ENCODE peak calls at places on chromosomes 13 and 19, in five cellular contexts. One of them, this sample, is unnamed.

GRCh38 chr13:44050450-44051063 is 170.9 kb downstream of the LACC1 start:
- DNase-seq in heart left ventricle: no peak
- DNase-seq in aorta: no peak
- DNase-seq in CD8-positive, alpha-beta T cell: no peak
- DNase-seq in thoracic aorta: no peak
- DNase-seq in this sample: no peak

GRCh38 chr19:53290758-53291549 is 23.4 kb upstream of the VN1R4 start:
- DNase-seq in aorta: no peak
- DNase-seq in CD8-positive, alpha-beta T cell: no peak
- DNase-seq in heart left ventricle: no peak
- DNase-seq in thoracic aorta: no peak
- DNase-seq in this sample: no peak

GRCh38 chr13:67138937-67139336 is 91.2 kb downstream of the PCDH9 start:
- DNase-seq in heart left ventricle: no peak
- DNase-seq in CD8-positive, alpha-beta T cell: no peak
- DNase-seq in thoracic aorta: no peak
- DNase-seq in aorta: no peak
- DNase-seq in this sample: no peak

GRCh38 chr13:108595416-108596257 is 33.8 kb upstream of the MYO16 start:
- DNase-seq in thoracic aorta: no peak
- DNase-seq in heart left ventricle: no peak
- DNase-seq in CD8-positive, alpha-beta T cell: no peak
- DNase-seq in aorta: no peak
- DNase-seq in this sample: no peak

GRCh38 chr19:11373166-11373884 is 1.1 kb upstream of the SWSAP1 start:
- DNase-seq in aorta: no peak
- DNase-seq in thoracic aorta: no peak
- DNase-seq in CD8-positive, alpha-beta T cell: no peak
- DNase-seq in heart left ventricle: no peak
- DNase-seq in this sample: no peak

GRCh38 chr13:41756198-41756885 is 204.6 kb downstream of the VWA8 start:
- DNase-seq in CD8-positive, alpha-beta T cell: no peak
- DNase-seq in heart left ventricle: no peak
- DNase-seq in thoracic aorta: no peak
- DNase-seq in aorta: no peak
- DNase-seq in this sample: no peak

GRCh38 chr13:110134801-110135200 is 172.2 kb downstream of the COL4A1 start:
- DNase-seq in thoracic aorta: no peak
- DNase-seq in CD8-positive, alpha-beta T cell: no peak
- DNase-seq in aorta: no peak
- DNase-seq in heart left ventricle: no peak
- DNase-seq in this sample: no peak

GRCh38 chr19:42436006-42436405 is 6.7 kb downstream of the CXCL17 start:
- DNase-seq in heart left ventricle: no peak
- DNase-seq in aorta: no peak
- DNase-seq in thoracic aorta: no peak
- DNase-seq in CD8-positive, alpha-beta T cell: no peak
- DNase-seq in this sample: no peak

GRCh38 chr19:2550431-2551171 is 74.7 kb downstream of the GADD45B start:
- DNase-seq in CD8-positive, alpha-beta T cell: no peak
- DNase-seq in thoracic aorta: no peak
- DNase-seq in heart left ventricle: no peak
- DNase-seq in aorta: peak; percentile 48
- DNase-seq in this sample: no peak

GRCh38 chr19:49243129-49243528 is 81.9 kb downstream of the SLC6A16 start:
- DNase-seq in heart left ventricle: no peak
- DNase-seq in CD8-positive, alpha-beta T cell: no peak
- DNase-seq in aorta: no peak
- DNase-seq in thoracic aorta: no peak
- DNase-seq in this sample: no peak

GRCh38 chr19:50300814-50301606 is 28.2 kb downstream of the KCNC3 start:
- DNase-seq in thoracic aorta: no peak
- DNase-seq in aorta: no peak
- DNase-seq in heart left ventricle: no peak
- DNase-seq in CD8-positive, alpha-beta T cell: no peak
- DNase-seq in this sample: no peak

GRCh38 chr13:110116072-110116487 is 190.9 kb downstream of the COL4A1 start:
- DNase-seq in thoracic aorta: no peak
- DNase-seq in CD8-positive, alpha-beta T cell: no peak
- DNase-seq in heart left ventricle: no peak
- DNase-seq in aorta: peak; percentile 69
- DNase-seq in this sample: peak; percentile 38

GRCh38 chr19:29323972-29324680 is 111.2 kb upstream of the UQCRFS1 start:
- DNase-seq in heart left ventricle: no peak
- DNase-seq in CD8-positive, alpha-beta T cell: no peak
- DNase-seq in thoracic aorta: no peak
- DNase-seq in aorta: no peak
- DNase-seq in this sample: no peak
- H3K4me1 ChIP-seq in heart left ventricle: no peaks in the 10 kb centered on the region
- H3K4me1 ChIP-seq in CD8-positive, alpha-beta T cell: no peaks in the 10 kb centered on the region
- H3K4me1 ChIP-seq in thoracic aorta: no peaks in the 10 kb centered on the region
- H3K4me1 ChIP-seq in aorta: no peaks in the 10 kb centered on the region
- H3K4me1 ChIP-seq in this sample: no peaks in the 10 kb centered on the region

GRCh38 chr19:57643734-57644133 is 10.8 kb downstream of the ZNF211 start:
- DNase-seq in heart left ventricle: no peak
- DNase-seq in CD8-positive, alpha-beta T cell: no peak
- DNase-seq in thoracic aorta: no peak
- DNase-seq in aorta: no peak
- DNase-seq in this sample: no peak
- H3K9me3 ChIP-seq in heart left ventricle: peaks cover 9% of the 10 kb centered on the region
- H3K9me3 ChIP-seq in CD8-positive, alpha-beta T cell: peaks cover 49% of the 10 kb centered on the region
- H3K9me3 ChIP-seq in thoracic aorta: peaks cover 57% of the 10 kb centered on the region
- H3K9me3 ChIP-seq in aorta: peaks cover 45% of the 10 kb centered on the region
- H3K9me3 ChIP-seq in this sample: peaks cover 34% of the 10 kb centered on the region

DNA sequence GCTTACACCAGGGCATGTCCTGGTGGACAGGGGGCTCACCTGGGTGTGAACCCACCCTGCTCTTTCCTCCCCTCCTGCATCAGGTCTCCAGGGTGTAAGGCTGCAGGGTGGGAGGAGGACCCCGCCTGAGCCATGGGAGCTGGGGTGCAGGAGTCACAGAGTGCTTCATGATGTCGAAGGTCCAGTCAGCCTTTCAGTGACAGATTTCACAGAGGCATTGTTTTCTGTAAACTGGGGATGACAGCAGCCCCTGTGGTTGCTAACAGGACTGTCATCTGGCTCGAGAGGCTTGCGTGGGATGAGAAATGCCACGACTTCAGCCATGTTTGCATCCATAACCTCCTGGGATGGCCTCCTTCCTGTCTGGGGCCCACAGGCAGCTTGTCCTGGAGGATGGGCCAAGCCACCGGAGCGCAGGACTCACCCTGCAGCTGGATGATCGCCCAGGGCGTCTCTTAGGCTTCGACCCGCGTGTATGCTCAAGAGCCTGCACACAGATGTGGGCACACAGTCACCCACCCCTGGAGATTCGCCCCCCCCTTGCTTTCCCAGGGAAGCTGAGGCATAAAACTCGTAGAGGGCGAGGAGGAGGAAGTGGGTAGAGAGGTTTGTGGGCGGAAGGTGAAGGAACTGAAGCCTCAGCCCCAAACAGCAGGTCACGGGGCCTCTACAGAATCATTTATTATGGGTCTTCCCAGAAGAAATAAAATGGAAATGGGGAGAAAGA is 4.9 kb downstream of the NANOS3 start:
- DNase-seq in aorta: no peak
- DNase-seq in thoracic aorta: no peak
- DNase-seq in CD8-positive, alpha-beta T cell: peak; percentile 61
- DNase-seq in heart left ventricle: no peak
- DNase-seq in this sample: no peak
- H3K4me1 ChIP-seq in aorta: no peaks in the 10 kb centered on the region
- H3K4me1 ChIP-seq in thoracic aorta: peaks cover 8% of the 10 kb centered on the region
- H3K4me1 ChIP-seq in CD8-positive, alpha-beta T cell: peaks cover 64% of the 10 kb centered on the region
- H3K4me1 ChIP-seq in heart left ventricle: peaks cover 30% of the 10 kb centered on the region
- H3K4me1 ChIP-seq in this sample: peaks cover 14% of the 10 kb centered on the region

GRCh38 chr19:57465680-57466381 is 8.9 kb upstream of the VN1R1 start:
- DNase-seq in heart left ventricle: no peak
- DNase-seq in thoracic aorta: no peak
- DNase-seq in aorta: no peak
- DNase-seq in CD8-positive, alpha-beta T cell: no peak
- DNase-seq in this sample: peak; percentile 11

DNA sequence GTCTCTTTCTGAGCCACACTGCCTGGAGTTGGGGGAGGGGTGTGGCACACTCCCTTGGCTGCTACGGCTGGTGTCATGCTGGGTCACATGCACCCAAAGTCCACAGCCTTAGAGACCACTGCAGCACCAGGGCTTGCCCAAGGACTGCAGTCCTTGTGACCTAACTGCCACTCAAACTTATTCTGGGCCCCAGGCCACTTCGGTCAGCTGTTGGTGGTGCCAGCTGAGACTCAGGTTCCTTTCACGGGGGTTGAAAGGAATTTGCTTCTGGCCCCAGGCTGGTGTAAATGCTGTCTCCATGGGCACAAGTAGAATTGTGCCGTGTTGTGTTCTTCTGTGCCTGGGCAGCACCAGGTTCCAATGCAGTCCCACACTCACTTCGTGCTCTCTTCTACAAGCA is 9.5 kb upstream of the VN1R1 start:
- DNase-seq in aorta: no peak
- DNase-seq in heart left ventricle: peak; percentile 61
- DNase-seq in CD8-positive, alpha-beta T cell: no peak
- DNase-seq in thoracic aorta: no peak
- DNase-seq in this sample: no peak
- H3K9me3 ChIP-seq in aorta: peaks cover 13% of the 10 kb centered on the region
- H3K9me3 ChIP-seq in heart left ventricle: peaks cover 6% of the 10 kb centered on the region
- H3K9me3 ChIP-seq in CD8-positive, alpha-beta T cell: peaks cover 29% of the 10 kb centered on the region
- H3K9me3 ChIP-seq in thoracic aorta: peaks cover 79% of the 10 kb centered on the region
- H3K9me3 ChIP-seq in this sample: peaks cover 20% of the 10 kb centered on the region